ENCODE peak calls at places on chromosomes 4 and X, in four cellular contexts. One of them, this sample, is unnamed.

GRCh38 chr4:25908491-25908901 is 5.5 kb upstream of the SMIM20 start:
- DNase-seq in nephron progenitor cell: no peak
- DNase-seq in glutamatergic neuron: no peak
- DNase-seq in foreskin keratinocyte: peak
- DNase-seq in this sample: peak

GRCh38 chrX:115251458-115252233 is 17.8 kb upstream of the LRCH2 start:
- DNase-seq in nephron progenitor cell: no peak
- DNase-seq in glutamatergic neuron: no peak
- DNase-seq in foreskin keratinocyte: no peak
- DNase-seq in this sample: no peak

GRCh38 chr4:62709618-62710252 is 1509.6 kb downstream of the ADGRL3 start:
- DNase-seq in nephron progenitor cell: peak
- DNase-seq in glutamatergic neuron: no peak
- DNase-seq in foreskin keratinocyte: peak
- DNase-seq in this sample: peak

GRCh38 chr4:137536789-137537561 is 4.7 kb upstream of the PCDH18 start:
- DNase-seq in nephron progenitor cell: no peak
- DNase-seq in glutamatergic neuron: no peak
- DNase-seq in foreskin keratinocyte: peak
- DNase-seq in this sample: no peak

GRCh38 chr4:14883166-14883565 is 119.1 kb upstream of the CPEB2 start:
- DNase-seq in nephron progenitor cell: no peak
- DNase-seq in glutamatergic neuron: no peak
- DNase-seq in foreskin keratinocyte: no peak
- DNase-seq in this sample: no peak

GRCh38 chr4:106869551-106869950 is 166.6 kb downstream of the DKK2 start:
- DNase-seq in nephron progenitor cell: no peak
- DNase-seq in glutamatergic neuron: no peak
- DNase-seq in foreskin keratinocyte: peak
- DNase-seq in this sample: no peak

GRCh38 chr4:83561381-83561780 is 25.5 kb downstream of the GPAT3 start:
- DNase-seq in nephron progenitor cell: no peak
- DNase-seq in glutamatergic neuron: no peak
- DNase-seq in foreskin keratinocyte: peak
- DNase-seq in this sample: no peak

GRCh38 chr4:100367451-100367850 is 150.4 kb downstream of the EMCN start:
- DNase-seq in nephron progenitor cell: no peak
- DNase-seq in glutamatergic neuron: no peak
- DNase-seq in foreskin keratinocyte: no peak
- DNase-seq in this sample: no peak

GRCh38 chrX:149950681-149951080 is 12.4 kb upstream of the EOLA2 start:
- DNase-seq in nephron progenitor cell: no peak
- DNase-seq in glutamatergic neuron: no peak
- DNase-seq in foreskin keratinocyte: no peak
- DNase-seq in this sample: peak

GRCh38 chr4:47882228-47882627 is 32.2 kb downstream of the NFXL1 start:
- DNase-seq in nephron progenitor cell: no peak
- DNase-seq in glutamatergic neuron: no peak
- DNase-seq in foreskin keratinocyte: no peak
- DNase-seq in this sample: no peak

GRCh38 chr4:91222019-91222418 is 1081.7 kb upstream of the GRID2 start:
- DNase-seq in nephron progenitor cell: no peak
- DNase-seq in glutamatergic neuron: peak
- DNase-seq in foreskin keratinocyte: no peak
- DNase-seq in this sample: no peak

GRCh38 chr4:84235131-84235530 is 264.0 kb downstream of the NKX6-1 start:
- DNase-seq in nephron progenitor cell: no peak
- DNase-seq in glutamatergic neuron: no peak
- DNase-seq in foreskin keratinocyte: no peak
- DNase-seq in this sample: no peak

GRCh38 chr4:8906668-8906970 is 35.0 kb upstream of the HMX1 start:
- DNase-seq in nephron progenitor cell: no peak
- DNase-seq in glutamatergic neuron: no peak
- DNase-seq in foreskin keratinocyte: no peak
- DNase-seq in this sample: no peak

GRCh38 chrX:44891642-44892041 is 18.7 kb downstream of the KDM6A start:
- DNase-seq in nephron progenitor cell: no peak
- DNase-seq in glutamatergic neuron: no peak
- DNase-seq in foreskin keratinocyte: peak
- DNase-seq in this sample: no peak

GRCh38 chr4:138050601-138051000 is 191.5 kb downstream of the SLC7A11 start:
- DNase-seq in nephron progenitor cell: no peak
- DNase-seq in glutamatergic neuron: peak
- DNase-seq in foreskin keratinocyte: no peak
- DNase-seq in this sample: no peak

GRCh38 chr4:186201535-186202230 is 10.3 kb downstream of the CYP4V2 start:
- DNase-seq in nephron progenitor cell: peak
- DNase-seq in glutamatergic neuron: peak
- DNase-seq in foreskin keratinocyte: peak
- DNase-seq in this sample: no peak

GRCh38 chrX:53048169-53049126 is at the start of gene GPR173:
- DNase-seq in nephron progenitor cell: peak
- DNase-seq in glutamatergic neuron: peak
- DNase-seq in foreskin keratinocyte: no peak
- DNase-seq in this sample: peak

GRCh38 chrX:50967734-50968133 is 57.2 kb downstream of the BMP15 start:
- DNase-seq in nephron progenitor cell: no peak
- DNase-seq in glutamatergic neuron: no peak
- DNase-seq in foreskin keratinocyte: peak
- DNase-seq in this sample: no peak

GRCh38 chrX:25968920-25969319 is 169.2 kb upstream of the MAGEB18 start:
- DNase-seq in nephron progenitor cell: peak
- DNase-seq in glutamatergic neuron: peak
- DNase-seq in foreskin keratinocyte: peak
- DNase-seq in this sample: peak
- TF ChIP-seq CTCF in nephron progenitor cell: peak
- TF ChIP-seq CTCF in glutamatergic neuron: peak
- TF ChIP-seq CTCF in foreskin keratinocyte: peak
- TF ChIP-seq CTCF in this sample: peak

DNA sequence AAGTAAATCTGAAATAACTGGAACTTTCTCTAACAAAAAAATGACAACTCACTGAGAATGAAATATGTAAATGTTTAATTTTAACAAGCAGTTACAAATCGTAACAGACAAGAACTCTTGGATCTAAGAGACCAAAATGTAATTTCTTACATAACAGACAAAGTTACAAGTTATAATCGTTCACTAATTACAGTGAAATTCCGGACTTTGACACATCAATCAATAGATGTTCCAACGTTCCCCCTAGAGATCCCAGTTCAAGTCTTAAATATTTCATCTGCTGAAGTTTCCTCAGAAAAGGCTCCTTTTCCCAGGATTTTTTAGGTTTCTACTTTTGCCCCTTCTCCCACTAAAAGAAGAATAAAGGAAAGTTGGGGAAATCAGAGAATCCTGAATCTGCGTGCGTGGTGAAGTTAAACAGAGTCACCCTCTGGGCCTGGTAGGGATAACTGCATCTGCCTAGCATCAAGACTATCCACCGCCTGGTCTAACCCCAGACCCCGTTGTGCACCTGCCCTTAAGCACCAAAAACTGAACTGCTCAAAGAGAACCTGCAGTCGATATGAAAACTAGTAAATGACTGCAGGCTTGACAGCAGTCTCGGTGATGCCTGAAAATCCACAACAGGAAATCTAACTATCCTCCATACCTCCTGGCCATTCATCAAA is 2.3 kb downstream of the IRF2 start:
- DNase-seq in nephron progenitor cell: no peak
- DNase-seq in glutamatergic neuron: no peak
- DNase-seq in foreskin keratinocyte: peak
- DNase-seq in this sample: no peak
- TF ChIP-seq CTCF in nephron progenitor cell: no peak
- TF ChIP-seq CTCF in glutamatergic neuron: no peak
- TF ChIP-seq CTCF in foreskin keratinocyte: peak
- TF ChIP-seq CTCF in this sample: no peak

GRCh38 chrX:62923093-62923492 is 428.0 kb downstream of the SPIN4 start:
- DNase-seq in nephron progenitor cell: no peak
- DNase-seq in glutamatergic neuron: no peak
- DNase-seq in foreskin keratinocyte: no peak
- DNase-seq in this sample: no peak

GRCh38 chrX:62931625-62932024 is 419.5 kb downstream of the SPIN4 start:
- DNase-seq in nephron progenitor cell: no peak
- DNase-seq in glutamatergic neuron: no peak
- DNase-seq in foreskin keratinocyte: no peak
- DNase-seq in this sample: no peak

DNA sequence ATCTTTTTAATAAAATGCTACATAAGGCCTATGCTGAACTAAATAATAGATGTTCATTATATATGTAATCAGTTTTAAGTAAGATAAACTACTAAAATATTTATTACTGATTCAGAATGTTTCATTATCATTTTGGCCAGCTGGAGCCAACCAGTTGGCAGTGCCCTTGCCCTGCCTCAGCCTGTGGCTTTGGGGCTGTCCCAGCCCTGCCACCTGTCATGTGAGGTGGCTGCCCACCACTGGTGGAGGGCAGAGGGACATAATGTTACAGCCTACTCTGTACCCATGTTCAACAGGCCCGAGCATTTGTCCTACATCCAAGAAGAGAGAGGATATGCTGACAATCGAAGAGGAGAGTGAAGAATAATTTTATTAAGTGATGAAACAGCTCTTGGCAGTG is 422.2 kb downstream of the SPIN4 start:
- DNase-seq in nephron progenitor cell: no peak
- DNase-seq in glutamatergic neuron: no peak
- DNase-seq in foreskin keratinocyte: no peak
- DNase-seq in this sample: no peak
- TF ChIP-seq CTCF in nephron progenitor cell: no peak
- TF ChIP-seq CTCF in glutamatergic neuron: no peak
- TF ChIP-seq CTCF in foreskin keratinocyte: no peak
- TF ChIP-seq CTCF in this sample: no peak

DNA sequence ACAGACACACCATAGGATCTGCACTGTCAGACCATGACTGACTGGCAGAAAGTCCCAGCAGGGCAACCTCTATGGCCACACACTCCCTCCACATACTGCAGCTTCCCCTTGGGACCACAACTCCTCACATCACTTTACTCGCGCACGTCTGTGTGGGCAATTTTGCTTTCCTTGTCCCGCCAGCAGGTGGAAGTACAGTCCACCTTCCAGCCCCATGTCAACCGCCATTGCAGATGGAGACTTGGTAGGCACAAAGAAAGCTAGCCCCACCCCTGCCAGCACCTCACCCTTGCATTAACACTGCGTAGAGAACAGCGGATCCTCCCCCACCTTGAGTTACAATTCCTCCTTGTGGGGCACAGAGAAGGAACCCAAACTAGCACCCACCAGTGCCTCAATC is 74.4 kb upstream of the NAP1L2 start:
- DNase-seq in nephron progenitor cell: no peak
- DNase-seq in glutamatergic neuron: no peak
- DNase-seq in foreskin keratinocyte: no peak
- DNase-seq in this sample: no peak
- TF ChIP-seq CTCF in nephron progenitor cell: no peak
- TF ChIP-seq CTCF in glutamatergic neuron: no peak
- TF ChIP-seq CTCF in foreskin keratinocyte: no peak
- TF ChIP-seq CTCF in this sample: peak

This sample was measured in neural crest cell.